ENCODE peak calls at places on chromosomes 16 and 17, in eight cellular contexts. Q is transverse colon; T is cardiac muscle cell; R is Peyer's patch; C is activated CD8-positive, alpha-beta T cell treated with anti-CD3 and anti-CD28 coated beads for 36 hours; S is RWPE1; W is astrocyte of the cerebellum; F is kidney epithelial cell. N is an unnamed sample.

GRCh38 chr17:69411766-69412165 is 2.7 kb upstream of the MAP2K6 start:
- DNase-seq in Q (no peak), T (no peak), R (no peak), C (no peak), S (no peak), W (no peak), F (no peak), N (no peak)

GRCh38 chr16:48300391-48300856 is 53.1 kb upstream of the ABCC11 start:
- DNase-seq in Q (no peak), T (peak), R (no peak), C (no peak), S (no peak), W (no peak), F (no peak), N (no peak)

GRCh38 chr16:78289844-78290277 is 190.4 kb downstream of the WWOX start:
- DNase-seq in Q (no peak), T (no peak), R (no peak), C (no peak), S (no peak), W (no peak), F (no peak), N (no peak)

GRCh38 chr16:49779979-49780378 is 75.9 kb downstream of the ZNF423 start:
- DNase-seq in Q (no peak), T (no peak), R (no peak), C (no peak), S (no peak), W (no peak), F (no peak), N (no peak)

GRCh38 chr16:31141489-31142108 is 6.1 kb upstream of the PRSS8 start:
- DNase-seq in Q (no peak), T (no peak), R (peak), C (no peak), S (peak), W (no peak), F (no peak), N (peak)

GRCh38 chr17:40025991-40026815 is 11.0 kb downstream of the CSF3 start:
- DNase-seq in Q (no peak), T (no peak), R (no peak), C (peak), S (no peak), W (peak), F (no peak), N (peak)

GRCh38 chr17:72185571-72185970 is 64.8 kb downstream of the SOX9 start:
- DNase-seq in Q (no peak), T (peak), R (no peak), C (no peak), S (no peak), W (no peak), F (no peak), N (no peak)

GRCh38 chr17:10737168-10737622 is 7.4 kb upstream of the TMEM220 start:
- DNase-seq in Q (peak), T (peak), R (peak), C (peak), S (peak), W (peak), F (no peak), N (peak)

GRCh38 chr17:16814439-16814838 is 124.4 kb downstream of the CCDC144A start:
- DNase-seq in Q (no peak), T (no peak), R (no peak), C (no peak), S (no peak), W (no peak), F (no peak), N (no peak)

GRCh38 chr17:78258323-78259229 is 27.1 kb downstream of the TMEM235 start:
- DNase-seq in Q (no peak), T (peak), R (no peak), C (peak), S (no peak), W (no peak), F (no peak), N (no peak)

GRCh38 chr17:67628580-67629013 is 89.1 kb upstream of the NOL11 start:
- DNase-seq in Q (no peak), T (peak), R (no peak), C (peak), S (no peak), W (no peak), F (no peak), N (peak)

GRCh38 chr16:10256855-10257641 is 74.8 kb upstream of the GRIN2A start:
- DNase-seq in Q (peak), T (peak), R (peak), C (peak), S (peak), W (peak), F (no peak), N (peak)

GRCh38 chr17:76597156-76598003 is 11.7 kb upstream of the ST6GALNAC2 start:
- DNase-seq in Q (no peak), T (peak), R (no peak), C (no peak), S (peak), W (no peak), F (no peak), N (peak)

GRCh38 chr17:68762911-68763310 is 161.7 kb upstream of the FAM20A start:
- DNase-seq in Q (no peak), T (no peak), R (no peak), C (no peak), S (no peak), W (no peak), F (no peak), N (no peak)

GRCh38 chr17:3911271-3912053 is 4.8 kb downstream of the P2RX1 start:
- DNase-seq in Q (peak), T (peak), R (no peak), C (peak), S (no peak), W (no peak), F (no peak), N (peak)

GRCh38 chr17:72639711-72640110 is 452.8 kb downstream of the SLC39A11 start:
- DNase-seq in Q (no peak), T (no peak), R (no peak), C (no peak), S (no peak), W (no peak), F (no peak), N (no peak)

GRCh38 chr16:78916928-78917545 is 683.5 kb downstream of the MAF start:
- DNase-seq in Q (no peak), T (no peak), R (no peak), C (no peak), S (no peak), W (no peak), F (no peak), N (no peak)

GRCh38 chr17:38897176-38897575 is 27.3 kb downstream of the LASP1 start:
- DNase-seq in Q (peak), T (peak), R (peak), C (no peak), S (no peak), W (no peak), F (no peak), N (no peak)

GRCh38 chr16:86479419-86479818 is 30.9 kb upstream of the FOXF1 start:
- DNase-seq in Q (no peak), T (no peak), R (no peak), C (no peak), S (no peak), W (no peak), F (no peak), N (no peak)

GRCh38 chr17:39750131-39751015 is 12.6 kb downstream of the GRB7 start:
- DNase-seq in Q (peak), T (no peak), R (no peak), C (no peak), S (peak), W (no peak), F (no peak), N (no peak)

GRCh38 chr16:68085259-68086071 is at the start of gene NFATC3:
- DNase-seq in Q (peak), T (peak), R (peak), C (peak), S (no peak), W (peak), F (no peak), N (peak)
- TF ChIP-seq CTCF in Q (no peak), T (no peak), R (no peak), C (no peak), S (no peak), W (no peak), F (no peak), N (no peak)

GRCh38 chr17:65332779-65333178 is 195.6 kb downstream of the RGS9 start:
- DNase-seq in Q (no peak), T (no peak), R (no peak), C (no peak), S (no peak), W (no peak), F (no peak), N (no peak)

GRCh38 chr17:65334391-65334790 is 197.2 kb downstream of the RGS9 start:
- DNase-seq in Q (no peak), T (no peak), R (no peak), C (no peak), S (no peak), W (no peak), F (no peak), N (no peak)

GRCh38 chr17:65328567-65328966 is 191.4 kb downstream of the RGS9 start:
- DNase-seq in Q (peak), T (no peak), R (no peak), C (no peak), S (no peak), W (no peak), F (no peak), N (no peak)

DNA sequence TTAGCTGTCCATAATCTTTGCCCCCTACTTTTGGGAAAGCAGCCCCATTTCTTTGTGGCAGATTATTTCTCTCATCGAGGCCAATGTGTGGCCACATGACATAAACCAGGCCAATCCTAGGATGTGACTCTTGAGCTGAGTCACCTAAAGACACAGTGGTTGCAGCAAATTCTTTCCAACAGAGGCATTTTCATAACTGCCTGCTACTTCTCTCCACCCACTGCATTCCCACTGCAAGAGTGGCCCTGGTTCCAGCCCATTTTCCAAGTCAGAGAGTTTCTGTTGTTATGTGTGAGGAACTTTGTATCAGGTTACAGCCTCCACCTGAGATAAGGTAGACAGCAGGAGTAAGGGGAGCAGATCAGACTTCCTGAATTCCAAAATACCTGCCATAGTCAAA is 195.2 kb downstream of the RGS9 start:
- DNase-seq in Q (no peak), T (peak), R (no peak), C (no peak), S (peak), W (no peak), F (no peak), N (no peak)
- TF ChIP-seq CTCF in Q (no peak), T (no peak), R (no peak), C (no peak), S (no peak), W (no peak), F (no peak), N (no peak)

DNA sequence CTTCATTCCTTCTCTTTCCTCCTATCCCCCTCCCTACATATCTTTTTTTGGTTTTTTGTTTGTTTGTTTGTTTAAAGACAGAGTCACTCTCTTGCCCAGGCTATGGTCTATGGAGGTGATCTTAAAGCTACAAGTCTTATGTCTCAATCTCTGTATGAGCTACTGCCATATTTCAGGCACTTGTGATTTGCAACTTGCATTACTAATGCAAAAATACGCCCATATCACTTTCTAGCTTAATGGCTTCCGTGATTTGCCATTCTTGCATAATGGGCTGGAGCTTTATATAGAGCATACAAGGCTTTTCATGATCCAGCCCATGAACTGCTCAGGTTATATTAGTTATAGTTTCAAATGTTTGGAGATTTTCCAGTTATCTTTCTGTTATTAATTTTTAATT is 7.5 kb downstream of the CFAP97D1 start:
- DNase-seq in Q (no peak), T (no peak), R (no peak), C (no peak), S (no peak), W (no peak), F (no peak), N (no peak)
- TF ChIP-seq CTCF in Q (no peak), T (no peak), R (no peak), C (no peak), S (no peak), W (no peak), F (no peak), N (no peak)

GRCh38 chr16:5428932-5429331 is 331.3 kb upstream of the EEF2KMT start:
- DNase-seq in Q (peak), T (no peak), R (no peak), C (no peak), S (no peak), W (no peak), F (no peak), N (no peak)
- TF ChIP-seq CTCF in Q (peak), T (no peak), R (no peak), C (no peak), S (no peak), W (peak), F (no peak), N (no peak)